ENCODE peak calls at places on chromosome 9, in seven cellular contexts. R is mesendoderm, J is GM13976, W is HT-29, Y is DMS53, O is NCI-H1417 treated with DMSO at 0.1 percent for 48 hours, S is A172. D is an unnamed sample.

GRCh38 chr9:99115947-99116543 is 11.1 kb downstream of the TGFBR1 start:
- DNase-seq in R (peak), J (no peak), W (no peak), Y (no peak), O (no peak), S (no peak), D (peak)

GRCh38 chr9:28073278-28073677 is 500.0 kb upstream of the C9orf72 start:
- DNase-seq in R (peak), J (peak), W (peak), Y (peak), O (no peak), S (peak), D (peak)

GRCh38 chr9:7045361-7045760 is 287.6 kb downstream of the KDM4C start:
- DNase-seq in R (no peak), J (no peak), W (no peak), Y (no peak), O (no peak), S (no peak), D (no peak)

GRCh38 chr9:91078041-91078441 is 276.4 kb downstream of the SYK start:
- DNase-seq in R (no peak), J (no peak), W (no peak), Y (no peak), O (no peak), S (no peak), D (no peak)

GRCh38 chr9:133453651-133454050 is 6.1 kb upstream of the CACFD1 start:
- DNase-seq in R (no peak), J (no peak), W (no peak), Y (no peak), O (no peak), S (no peak), D (no peak)

GRCh38 chr9:18018661-18019060 is 439.8 kb downstream of the SH3GL2 start:
- DNase-seq in R (no peak), J (no peak), W (no peak), Y (no peak), O (no peak), S (no peak), D (no peak)

GRCh38 chr9:7960615-7961014 is 161.0 kb upstream of the DMAC1 start:
- DNase-seq in R (no peak), J (no peak), W (no peak), Y (no peak), O (no peak), S (no peak), D (no peak)

GRCh38 chr9:72592501-72593403 is 71.3 kb downstream of the TMC1 start:
- DNase-seq in R (peak), J (peak), W (peak), Y (peak), O (peak), S (peak), D (peak)

GRCh38 chr9:116891438-116891837 is 204.3 kb downstream of the TRIM32 start:
- DNase-seq in R (no peak), J (no peak), W (no peak), Y (peak), O (no peak), S (no peak), D (peak)

GRCh38 chr9:110207071-110207923 is 662 bp downstream of the C9orf152 start:
- DNase-seq in R (no peak), J (no peak), W (peak), Y (peak), O (no peak), S (no peak), D (no peak)

GRCh38 chr9:77420641-77421040 is 227.5 kb downstream of the GNA14 start:
- DNase-seq in R (no peak), J (no peak), W (no peak), Y (no peak), O (no peak), S (no peak), D (no peak)

GRCh38 chr9:68970150-68970549 is 43.8 kb downstream of the PRKACG start:
- DNase-seq in R (no peak), J (no peak), W (peak), Y (peak), O (peak), S (no peak), D (no peak)

GRCh38 chr9:138103111-138103823 is 225.7 kb downstream of the CACNA1B start:
- DNase-seq in R (no peak), J (peak), W (no peak), Y (no peak), O (no peak), S (no peak), D (no peak)

GRCh38 chr9:71911908-71912325 is 478 bp downstream of the C9orf85 start:
- DNase-seq in R (no peak), J (no peak), W (no peak), Y (peak), O (no peak), S (no peak), D (no peak)

GRCh38 chr9:27582794-27583193 is 9.5 kb upstream of the C9orf72 start:
- DNase-seq in R (no peak), J (no peak), W (no peak), Y (peak), O (no peak), S (no peak), D (no peak)

GRCh38 chr9:89661956-89662717 is 57.3 kb downstream of the GADD45G start:
- DNase-seq in R (peak), J (no peak), W (peak), Y (peak), O (peak), S (peak), D (peak)

GRCh38 chr9:114799441-114799840 is 6.4 kb downstream of the TNFSF15 start:
- DNase-seq in R (peak), J (no peak), W (peak), Y (peak), O (no peak), S (no peak), D (no peak)

GRCh38 chr9:130268521-130269131 is 3.1 kb downstream of the HMCN2 start:
- DNase-seq in R (peak), J (peak), W (no peak), Y (peak), O (peak), S (no peak), D (no peak)

GRCh38 chr9:77426712-77427111 is 221.4 kb downstream of the GNA14 start:
- DNase-seq in R (no peak), J (no peak), W (no peak), Y (no peak), O (no peak), S (no peak), D (no peak)

GRCh38 chr9:92633879-92634278 is 36.1 kb downstream of the IPPK start:
- DNase-seq in R (no peak), J (no peak), W (no peak), Y (no peak), O (no peak), S (no peak), D (no peak)

GRCh38 chr9:130845901-130846381 is 10.9 kb downstream of the ABL1 start:
- DNase-seq in R (no peak), J (no peak), W (no peak), Y (no peak), O (no peak), S (peak), D (peak)

GRCh38 chr9:30713279-30713678 is 1671.2 kb upstream of the ACO1 start:
- DNase-seq in R (no peak), J (no peak), W (no peak), Y (no peak), O (no peak), S (no peak), D (peak)

GRCh38 chr9:88949961-88950340 is 41.3 kb upstream of the S1PR3 start:
- DNase-seq in R (no peak), J (no peak), W (no peak), Y (no peak), O (no peak), S (peak), D (no peak)

GRCh38 chr9:125950880-125951471 is 203.8 kb downstream of the PBX3 start:
- DNase-seq in R (peak), J (no peak), W (no peak), Y (no peak), O (no peak), S (no peak), D (no peak)

GRCh38 chr9:87381050-87381711 is 116.5 kb upstream of the DAPK1 start:
- DNase-seq in R (no peak), J (no peak), W (no peak), Y (no peak), O (no peak), S (peak), D (no peak)

GRCh38 chr9:38233343-38233742 is 159.2 kb upstream of the ALDH1B1 start:
- DNase-seq in R (no peak), J (no peak), W (no peak), Y (peak), O (no peak), S (no peak), D (no peak)

GRCh38 chr9:133103183-133103986 is 17.7 kb downstream of the RALGDS start:
- DNase-seq in R (no peak), J (peak), W (peak), Y (peak), O (no peak), S (peak), D (peak)

GRCh38 chr9:93010056-93010455 is 48.4 kb upstream of the SUSD3 start:
- DNase-seq in R (no peak), J (peak), W (no peak), Y (no peak), O (no peak), S (no peak), D (no peak)